ENCODE peak calls at places on chromosomes 11 and 22, in five cellular contexts. X is H9, S is neuronal stem cell, G is mesendoderm, R is IMR-90. I is an unnamed sample.
A peak's percentile ranks its signal among the peaks of the same experiment; 100 is the strongest.

GRCh38 chr11:108009497-108010360 is 1.0 kb downstream of the CUL5 start:
- DNase-seq in X (no peak), S (no peak), G (peak; percentile 56), R (no peak), I (peak; percentile 41)

GRCh38 chr11:66625752-66626149 is 9.3 kb downstream of the RBM14 start:
- DNase-seq in X (no peak), S (no peak), G (no peak), R (no peak), I (no peak)

GRCh38 chr11:13301522-13301921 is 23.9 kb downstream of the BMAL1 start:
- DNase-seq in X (no peak), S (no peak), G (no peak), R (no peak), I (no peak)

GRCh38 chr22:42743501-42743991 is 22.9 kb upstream of the A4GALT start:
- DNase-seq in X (no peak), S (no peak), G (no peak), R (no peak), I (peak; percentile 73)

GRCh38 chr22:40400173-40400572 is 29.8 kb downstream of the SGSM3 start:
- DNase-seq in X (no peak), S (no peak), G (no peak), R (no peak), I (no peak)

GRCh38 chr11:94449437-94449836 is 44.2 kb downstream of the MRE11 start:
- DNase-seq in X (no peak), S (no peak), G (no peak), R (peak; percentile 88), I (peak; percentile 69)

GRCh38 chr22:27993201-27993635 is 74.2 kb upstream of the PITPNB start:
- DNase-seq in X (peak; percentile 20), S (no peak), G (no peak), R (no peak), I (no peak)

GRCh38 chr22:28402539-28402938 is 277.1 kb downstream of the TTC28 start:
- DNase-seq in X (no peak), S (no peak), G (no peak), R (no peak), I (no peak)

GRCh38 chr11:8256271-8257002 is 7.2 kb downstream of the LMO1 start:
- DNase-seq in X (peak; percentile 9), S (no peak), G (no peak), R (no peak), I (no peak)

GRCh38 chr11:34332524-34332923 is 25.3 kb downstream of the ABTB2 start:
- DNase-seq in X (no peak), S (no peak), G (no peak), R (no peak), I (no peak)

GRCh38 chr11:116740741-116741140 is 32.0 kb downstream of the BUD13 start:
- DNase-seq in X (no peak), S (no peak), G (no peak), R (no peak), I (no peak)

GRCh38 chr11:74507582-74507981 is 14.1 kb upstream of the LIPT2 start:
- DNase-seq in X (no peak), S (no peak), G (no peak), R (no peak), I (no peak)

GRCh38 chr11:1682225-1682901 is 14.6 kb upstream of the KRTAP5-6 start:
- DNase-seq in X (no peak), S (no peak), G (no peak), R (no peak), I (no peak)

GRCh38 chr22:40310081-40310770 is 36.1 kb upstream of the ADSL start:
- DNase-seq in X (no peak), S (no peak), G (peak; percentile 76), R (peak; percentile 93), I (peak; percentile 76)

GRCh38 chr11:60111793-60112192 is 23.3 kb downstream of the MS4A2 start:
- DNase-seq in X (no peak), S (no peak), G (no peak), R (no peak), I (no peak)

GRCh38 chr11:118572075-118572913 is at the start of gene ARCN1:
- DNase-seq in X (peak; percentile 91), S (peak; percentile 79), G (peak; percentile 91), R (peak; percentile 73), I (peak; percentile 83)

GRCh38 chr11:11993814-11994213 is 14.6 kb downstream of the DKK3 start:
- DNase-seq in X (peak; percentile 55), S (no peak), G (peak; percentile 95), R (peak; percentile 86), I (peak; percentile 93)

GRCh38 chr11:118046964-118047700 is 29.7 kb upstream of the TMPRSS4 start:
- DNase-seq in X (no peak), S (no peak), G (no peak), R (no peak), I (no peak)

GRCh38 chr22:20429254-20430100 is 8.1 kb downstream of the SCARF2 start:
- DNase-seq in X (peak; percentile 90), S (peak; percentile 72), G (peak; percentile 77), R (no peak), I (no peak)

GRCh38 chr11:34492806-34493414 is 20.7 kb downstream of the ELF5 start:
- DNase-seq in X (peak; percentile 44), S (peak; percentile 60), G (peak; percentile 64), R (peak; percentile 51), I (peak; percentile 59)

GRCh38 chr11:10477690-10478046 is 22.6 kb downstream of the AMPD3 start:
- DNase-seq in X (no peak), S (no peak), G (no peak), R (no peak), I (no peak)

GRCh38 chr11:70191495-70192140 is 11.5 kb upstream of the FADD start:
- DNase-seq in X (peak; percentile 91), S (peak; percentile 70), G (peak; percentile 77), R (peak; percentile 49), I (peak; percentile 63)

GRCh38 chr11:73194034-73194507 is 24.0 kb upstream of the P2RY2 start:
- DNase-seq in X (no peak), S (no peak), G (no peak), R (no peak), I (no peak)

GRCh38 chr11:47786373-47786772 is 19.2 kb upstream of the FNBP4 start:
- DNase-seq in X (no peak), S (no peak), G (no peak), R (peak; percentile 50), I (peak; percentile 13)

GRCh38 chr22:21938906-21939305 is 13.7 kb downstream of the PPM1F start:
- DNase-seq in X (no peak), S (no peak), G (no peak), R (no peak), I (no peak)

GRCh38 chr22:28333106-28333505 is 346.5 kb downstream of the TTC28 start:
- DNase-seq in X (no peak), S (no peak), G (no peak), R (no peak), I (no peak)

GRCh38 chr11:33643167-33643817 is 57.3 kb downstream of the C11orf91 start:
- DNase-seq in X (no peak), S (no peak), G (no peak), R (no peak), I (no peak)

GRCh38 chr22:20112623-20113511 is 3.0 kb upstream of the RANBP1 start:
- DNase-seq in X (no peak), S (no peak), G (no peak), R (no peak), I (no peak)

GRCh38 chr11:15816270-15816871 is 540.0 kb downstream of the SOX6 start:
- DNase-seq in X (no peak), S (no peak), G (peak; percentile 10), R (peak; percentile 92), I (peak; percentile 92)

GRCh38 chr11:46902694-46903093 is 15.7 kb downstream of the LRP4 start:
- DNase-seq in X (no peak), S (no peak), G (no peak), R (no peak), I (no peak)

GRCh38 chr11:21398195-21398594 is 728.8 kb downstream of the NELL1 start:
- DNase-seq in X (no peak), S (no peak), G (no peak), R (no peak), I (no peak)

GRCh38 chr22:19590696-19591095 is 66.5 kb upstream of the CLDN5 start:
- DNase-seq in X (no peak), S (no peak), G (no peak), R (no peak), I (no peak)

GRCh38 chr11:103609117-103610066 is 427.0 kb upstream of the DDI1 start:
- DNase-seq in X (peak; percentile 48), S (no peak), G (peak; percentile 94), R (peak; percentile 96), I (peak; percentile 95)

GRCh38 chr22:37894939-37895670 is 11.0 kb upstream of the MICALL1 start:
- DNase-seq in X (peak; percentile 75), S (peak; percentile 57), G (peak; percentile 97), R (no peak), I (peak; percentile 30)

GRCh38 chr22:37896181-37896592 is 9.9 kb upstream of the MICALL1 start:
- DNase-seq in X (peak; percentile 50), S (no peak), G (peak; percentile 87), R (peak; percentile 33), I (peak; percentile 63)

GRCh38 chr22:37892566-37893338 is 13.3 kb upstream of the MICALL1 start:
- DNase-seq in X (no peak), S (no peak), G (no peak), R (no peak), I (no peak)

GRCh38 chr22:37891926-37892325 is 14.2 kb upstream of the MICALL1 start:
- DNase-seq in X (no peak), S (no peak), G (no peak), R (no peak), I (no peak)

GRCh38 chr22:37893583-37893983 is 12.5 kb upstream of the MICALL1 start:
- DNase-seq in X (no peak), S (no peak), G (peak; percentile 37), R (no peak), I (no peak)
- H2AK5ac ChIP-seq in X (no peak overlapping the region), S (no peak overlapping the region), G (no peak overlapping the region), R (no peak overlapping the region), I (peak overlapping the region; percentile 4)

GRCh38 chr11:43987384-43988039 is 45.1 kb downstream of the C11orf96 start:
- DNase-seq in X (no peak), S (no peak), G (peak; percentile 20), R (peak; percentile 80), I (peak; percentile 86)
- H2AK5ac ChIP-seq in X (no peak overlapping the region), S (no peak overlapping the region), G (no peak overlapping the region), R (peak overlapping the region; percentile 43), I (no peak overlapping the region)

DNA sequence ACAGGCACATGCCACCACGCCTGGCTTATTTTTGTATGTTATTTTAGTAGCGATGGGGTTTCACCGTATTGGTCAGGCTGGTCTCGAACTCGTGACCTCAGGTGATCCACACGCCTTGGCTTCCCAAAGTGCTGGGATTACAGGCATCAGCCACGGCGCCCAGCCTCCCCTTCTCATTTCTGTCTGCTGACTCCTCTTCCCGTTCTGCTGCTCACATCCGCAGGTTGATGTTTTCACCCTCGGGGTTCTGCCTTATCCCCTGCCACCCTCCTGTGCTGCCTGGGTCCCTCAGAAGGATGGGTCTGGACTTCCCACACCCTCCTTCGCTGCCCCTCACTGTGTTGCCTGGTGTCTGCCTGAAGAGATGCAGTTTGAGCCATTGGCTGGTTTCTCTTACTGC is 19.2 kb upstream of the VSIG10L2 start:
- DNase-seq in X (no peak), S (no peak), G (no peak), R (no peak), I (no peak)
- H2AK5ac ChIP-seq in X (no peak overlapping the region), S (no peak overlapping the region), G (no peak overlapping the region), R (no peak overlapping the region), I (no peak overlapping the region)

DNA sequence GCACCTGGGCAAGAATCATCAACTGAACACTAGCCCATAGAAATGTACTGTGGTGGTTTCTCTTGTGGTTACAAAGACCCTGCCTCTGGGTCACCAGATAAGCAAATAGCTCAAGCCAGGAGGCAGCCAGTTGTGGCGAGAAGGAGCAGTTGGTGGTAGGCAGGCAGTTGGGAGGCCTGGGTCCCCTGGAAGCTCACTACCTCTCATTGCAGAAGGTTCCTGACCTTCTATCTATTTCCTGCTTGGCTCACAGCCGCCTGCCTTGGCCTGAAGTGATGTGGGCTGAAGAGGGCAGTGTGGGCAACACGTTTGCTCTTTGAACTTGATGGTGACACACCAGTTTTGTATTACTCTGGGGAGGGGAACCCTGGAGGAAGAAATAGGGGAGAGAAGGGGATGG is 34.7 kb downstream of the NECTIN1 start:
- DNase-seq in X (no peak), S (no peak), G (peak; percentile 61), R (no peak), I (no peak)
- H2AK5ac ChIP-seq in X (no peak overlapping the region), S (no peak overlapping the region), G (no peak overlapping the region), R (no peak overlapping the region), I (no peak overlapping the region)

I was measured in mesenchymal stem cell.